ENCODE peak calls at places on chromosome 21, in ten cellular contexts. F is H1; U is GM10248; Y is cerebellum; Q is natural killer cell treated with Interleukin-12 subunit alpha and Interleukin-12 subunit beta and Interleukin-15 and Interleukin-18, amount 100 ng/mL, for 72 hours; I is astrocyte of the spinal cord; S is activated T-cell treated with anti-CD3 and anti-CD28 coated beads for 24 hours; P is colonic mucosa; V is NCI-H2081; L is activated naive CD4-positive, alpha-beta T cell treated with anti-CD3 and anti-CD28 coated beads for 36 hours. N is an unnamed sample.
A peak's percentile ranks its signal among the peaks of the same experiment; 100 is the strongest.

GRCh38 chr21:18451679-18452078 is 48.1 kb upstream of the TMPRSS15 start:
- DNase-seq in F (no peak), U (no peak), Y (no peak), Q (no peak), I (no peak), S (no peak), P (no peak), V (no peak), L (no peak), N (no peak)

GRCh38 chr21:29186246-29186645 is 55.8 kb downstream of the MAP3K7CL start:
- DNase-seq in F (no peak), U (no peak), Y (no peak), Q (no peak), I (no peak), S (no peak), P (no peak), V (no peak), L (no peak), N (no peak)

GRCh38 chr21:45575993-45576837 is 34.0 kb upstream of the SLC19A1 start:
- DNase-seq in F (no peak), U (no peak), Y (no peak), Q (no peak), I (no peak), S (no peak), P (no peak), V (no peak), L (no peak), N (no peak)

GRCh38 chr21:38768385-38769071 is 37.2 kb upstream of the ETS2 start:
- DNase-seq in F (no peak), U (peak; percentile 34), Y (no peak), Q (no peak), I (peak; percentile 93), S (peak; percentile 70), P (no peak), V (no peak), L (peak; percentile 88), N (peak; percentile 89)

GRCh38 chr21:40299441-40299840 is 432.2 kb downstream of the PCP4 start:
- DNase-seq in F (no peak), U (no peak), Y (no peak), Q (no peak), I (no peak), S (no peak), P (no peak), V (no peak), L (no peak), N (no peak)

GRCh38 chr21:35178812-35179211 is 129.7 kb upstream of the RUNX1 start:
- DNase-seq in F (no peak), U (no peak), Y (no peak), Q (no peak), I (no peak), S (no peak), P (no peak), V (no peak), L (peak; percentile 57), N (no peak)

GRCh38 chr21:14737922-14738321 is 191.8 kb upstream of the SAMSN1 start:
- DNase-seq in F (no peak), U (peak; percentile 17), Y (no peak), Q (peak; percentile 74), I (peak; percentile 59), S (peak; percentile 43), P (peak; percentile 82), V (peak; percentile 33), L (peak; percentile 62), N (peak; percentile 68)

GRCh38 chr21:38983560-38983959 is 177.8 kb downstream of the ETS2 start:
- DNase-seq in F (no peak), U (no peak), Y (no peak), Q (no peak), I (no peak), S (no peak), P (no peak), V (no peak), L (no peak), N (no peak)

GRCh38 chr21:42006765-42007164 is 3.4 kb downstream of the ZBTB21 start:
- DNase-seq in F (no peak), U (no peak), Y (no peak), Q (no peak), I (no peak), S (no peak), P (no peak), V (no peak), L (no peak), N (no peak)

GRCh38 chr21:26783801-26784200 is 61.4 kb downstream of the ADAMTS1 start:
- DNase-seq in F (no peak), U (no peak), Y (no peak), Q (no peak), I (no peak), S (no peak), P (no peak), V (no peak), L (no peak), N (no peak)

GRCh38 chr21:45598666-45599065 is 44.9 kb upstream of the PCBP3 start:
- DNase-seq in F (no peak), U (no peak), Y (no peak), Q (no peak), I (no peak), S (no peak), P (no peak), V (no peak), L (no peak), N (no peak)

GRCh38 chr21:45865106-45865835 is 116.3 kb upstream of the COL6A1 start:
- DNase-seq in F (no peak), U (no peak), Y (no peak), Q (no peak), I (peak; percentile 84), S (no peak), P (no peak), V (no peak), L (no peak), N (peak; percentile 88)

GRCh38 chr21:37987668-37988067 is 71.4 kb upstream of the KCNJ6 start:
- DNase-seq in F (no peak), U (no peak), Y (no peak), Q (no peak), I (no peak), S (no peak), P (no peak), V (no peak), L (no peak), N (no peak)

GRCh38 chr21:35933466-35933865 is 126.9 kb downstream of the SETD4 start:
- DNase-seq in F (no peak), U (no peak), Y (no peak), Q (no peak), I (peak; percentile 87), S (no peak), P (no peak), V (no peak), L (peak; percentile 37), N (peak; percentile 86)

GRCh38 chr21:37766104-37766503 is 150.2 kb downstream of the KCNJ6 start:
- DNase-seq in F (no peak), U (no peak), Y (no peak), Q (no peak), I (no peak), S (no peak), P (no peak), V (no peak), L (no peak), N (no peak)

GRCh38 chr21:38506606-38507331 is 8.5 kb upstream of the ERG start:
- DNase-seq in F (no peak), U (no peak), Y (no peak), Q (no peak), I (no peak), S (no peak), P (peak; percentile 74), V (no peak), L (no peak), N (no peak)

GRCh38 chr21:33799378-33800090 is 116.1 kb downstream of the ATP5PO start:
- DNase-seq in F (no peak), U (no peak), Y (no peak), Q (no peak), I (no peak), S (no peak), P (no peak), V (no peak), L (no peak), N (peak; percentile 29)

GRCh38 chr21:39094847-39095525 is 88.3 kb downstream of the PSMG1 start:
- DNase-seq in F (no peak), U (no peak), Y (no peak), Q (no peak), I (peak; percentile 60), S (no peak), P (no peak), V (no peak), L (no peak), N (peak; percentile 97)

GRCh38 chr21:15754640-15755039 is 24.9 kb downstream of the USP25 start:
- DNase-seq in F (no peak), U (no peak), Y (no peak), Q (no peak), I (peak; percentile 65), S (no peak), P (no peak), V (no peak), L (no peak), N (peak; percentile 29)

GRCh38 chr21:39029086-39029772 is 154.0 kb downstream of the PSMG1 start:
- DNase-seq in F (no peak), U (no peak), Y (no peak), Q (no peak), I (peak; percentile 25), S (no peak), P (no peak), V (no peak), L (no peak), N (peak; percentile 69)

GRCh38 chr21:45788635-45789506 is 145.3 kb downstream of the PCBP3 start:
- DNase-seq in F (no peak), U (no peak), Y (no peak), Q (no peak), I (no peak), S (no peak), P (no peak), V (no peak), L (no peak), N (no peak)

GRCh38 chr21:42524341-42525227 is 10.9 kb downstream of the SLC37A1 start:
- DNase-seq in F (no peak), U (peak; percentile 80), Y (peak; percentile 84), Q (no peak), I (peak; percentile 76), S (no peak), P (peak; percentile 79), V (peak; percentile 92), L (peak; percentile 63), N (peak; percentile 17)

GRCh38 chr21:44255519-44255981 is 6.1 kb downstream of the DNMT3L start:
- DNase-seq in F (no peak), U (no peak), Y (no peak), Q (peak; percentile 31), I (no peak), S (no peak), P (no peak), V (no peak), L (no peak), N (peak; percentile 16)

GRCh38 chr21:41817228-41817627 is 50.4 kb upstream of the RIPK4 start:
- DNase-seq in F (no peak), U (peak; percentile 67), Y (peak; percentile 20), Q (no peak), I (peak; percentile 78), S (peak; percentile 5), P (peak; percentile 57), V (peak; percentile 28), L (peak; percentile 58), N (peak; percentile 67)

GRCh38 chr21:36388076-36388475 is 2.9 kb downstream of the CHAF1B start:
- DNase-seq in F (no peak), U (no peak), Y (no peak), Q (no peak), I (no peak), S (no peak), P (no peak), V (no peak), L (no peak), N (no peak)

GRCh38 chr21:33362044-33362555 is 37.3 kb downstream of the IFNAR1 start:
- DNase-seq in F (peak; percentile 56), U (no peak), Y (no peak), Q (peak; percentile 60), I (no peak), S (peak; percentile 35), P (peak; percentile 64), V (peak; percentile 26), L (peak; percentile 75), N (no peak)

GRCh38 chr21:45069085-45069484 is 5.3 kb upstream of the ADARB1 start:
- DNase-seq in F (no peak), U (no peak), Y (no peak), Q (no peak), I (no peak), S (no peak), P (no peak), V (no peak), L (no peak), N (no peak)

GRCh38 chr21:32770514-32771133 is 931 bp downstream of the PAXBP1 start:
- DNase-seq in F (no peak), U (no peak), Y (peak; percentile 18), Q (no peak), I (peak; percentile 33), S (no peak), P (no peak), V (no peak), L (no peak), N (peak; percentile 13)

N was measured in fibroblast of pulmonary artery.